ENCODE peak calls at places on chromosomes 11 and 22, in eight cellular contexts. X is upper lobe of left lung, N is A549, W is K562, B is tibial nerve, M is ovary, U is SK-N-SH, P is suprapubic skin. K is an unnamed sample. For H3K4me1, the result is how much of the 10 kb centered on the place peaks cover.

GRCh38 chr22:43031617-43032016 is 16.7 kb upstream of the PACSIN2 start:
- DNase-seq in X (no peak), N (no peak), W (no peak), B (no peak), M (no peak), U (no peak), P (no peak), K (no peak)

GRCh38 chr11:12216100-12216499 is 105.7 kb downstream of the MICAL2 start:
- DNase-seq in X (no peak), N (no peak), W (no peak), B (no peak), M (no peak), U (no peak), P (no peak), K (no peak)

GRCh38 chr11:64304032-64304315 is 1.4 kb upstream of the ESRRA start:
- DNase-seq in X (no peak), N (no peak), W (no peak), B (no peak), M (no peak), U (no peak), P (no peak), K (peak)

GRCh38 chr11:11380340-11380739 is 27.3 kb upstream of the CSNK2A3 start:
- DNase-seq in X (no peak), N (no peak), W (no peak), B (no peak), M (no peak), U (no peak), P (no peak), K (no peak)

GRCh38 chr11:19714387-19715363 is 2.0 kb downstream of the NAV2 start:
- DNase-seq in X (peak), N (no peak), W (peak), B (no peak), M (no peak), U (peak), P (peak), K (peak)

GRCh38 chr11:20397281-20397680 is 9.8 kb downstream of the PRMT3 start:
- DNase-seq in X (no peak), N (peak), W (peak), B (no peak), M (no peak), U (peak), P (no peak), K (no peak)

GRCh38 chr11:839875-840617 is 2.3 kb downstream of the POLR2L start:
- DNase-seq in X (peak), N (no peak), W (no peak), B (no peak), M (no peak), U (peak), P (no peak), K (no peak)

GRCh38 chr11:46247090-46247489 is 30.4 kb upstream of the CREB3L1 start:
- DNase-seq in X (peak), N (no peak), W (no peak), B (no peak), M (no peak), U (no peak), P (no peak), K (no peak)

GRCh38 chr22:12601870-12602779 is 2925.9 kb upstream of the OR11H1 start:
- DNase-seq in X (peak), N (no peak), W (peak), B (no peak), M (peak), U (peak), P (peak), K (peak)

GRCh38 chr11:134666273-134667174 is 254.5 kb upstream of the B3GAT1 start:
- DNase-seq in X (no peak), N (no peak), W (no peak), B (no peak), M (no peak), U (no peak), P (no peak), K (peak)

GRCh38 chr22:50563410-50564160 is 866 bp upstream of the SYCE3 start:
- DNase-seq in X (peak), N (no peak), W (no peak), B (no peak), M (no peak), U (peak), P (no peak), K (no peak)

GRCh38 chr11:93532285-93532789 is 10.9 kb downstream of the SMCO4 start:
- DNase-seq in X (no peak), N (no peak), W (no peak), B (no peak), M (no peak), U (no peak), P (no peak), K (no peak)

GRCh38 chr11:68469642-68470041 is 9.1 kb downstream of the PPP6R3 start:
- DNase-seq in X (no peak), N (no peak), W (no peak), B (no peak), M (no peak), U (no peak), P (no peak), K (no peak)

GRCh38 chr11:68469122-68469521 is 8.6 kb downstream of the PPP6R3 start:
- DNase-seq in X (no peak), N (no peak), W (no peak), B (no peak), M (no peak), U (no peak), P (no peak), K (no peak)

GRCh38 chr11:68472778-68473177 is 12.2 kb downstream of the PPP6R3 start:
- DNase-seq in X (no peak), N (no peak), W (no peak), B (no peak), M (no peak), U (no peak), P (no peak), K (no peak)

GRCh38 chr11:68470304-68470811 is 9.8 kb downstream of the PPP6R3 start:
- DNase-seq in X (no peak), N (no peak), W (peak), B (no peak), M (no peak), U (peak), P (no peak), K (no peak)

GRCh38 chr11:68471360-68472340 is 11.1 kb downstream of the PPP6R3 start:
- DNase-seq in X (no peak), N (no peak), W (no peak), B (no peak), M (no peak), U (no peak), P (no peak), K (no peak)
- H3K4me1 ChIP-seq in X (half or more), N (under half), W (under half), B (half or more), M (under half), U (under half), P (half or more), K (under half)

GRCh38 chr11:22928207-22928917 is 68.1 kb upstream of the CCDC179 start:
- DNase-seq in X (no peak), N (no peak), W (no peak), B (no peak), M (no peak), U (no peak), P (no peak), K (no peak)

GRCh38 chr11:22927793-22928192 is 67.5 kb upstream of the CCDC179 start:
- DNase-seq in X (no peak), N (no peak), W (no peak), B (no peak), M (no peak), U (no peak), P (no peak), K (no peak)

GRCh38 chr11:22926341-22926740 is 66.1 kb upstream of the CCDC179 start:
- DNase-seq in X (no peak), N (no peak), W (no peak), B (no peak), M (no peak), U (no peak), P (no peak), K (no peak)

GRCh38 chr11:22930816-22931594 is 70.7 kb upstream of the CCDC179 start:
- DNase-seq in X (no peak), N (no peak), W (no peak), B (no peak), M (no peak), U (no peak), P (no peak), K (no peak)
- TF ChIP-seq EP300 in X (no peak), N (no peak), W (no peak), B (no peak), M (no peak), U (no peak), P (no peak), K (no peak)

GRCh38 chr11:111632798-111633197 is 30.5 kb downstream of the SIK2 start:
- DNase-seq in X (no peak), N (no peak), W (no peak), B (no peak), M (no peak), U (peak), P (no peak), K (no peak)
- H3K4me1 ChIP-seq in X (under half), N (under half), W (under half), B (under half), M (under half), U (half or more), P (under half), K (under half)

GRCh38 chr22:38981005-38981658 is 1.0 kb upstream of the APOBEC3B start:
- DNase-seq in X (no peak), N (no peak), W (peak), B (no peak), M (peak), U (no peak), P (no peak), K (no peak)
- TF ChIP-seq EP300 in X (no peak), N (no peak), W (no peak), B (no peak), M (no peak), U (no peak), P (no peak), K (no peak)